ENCODE peak calls at places on chromosome 22, in six cellular contexts. U is MM.1S, E is fibroblast of lung, L is T-helper 17 cell, F is ovary, V is coronary artery. Q is an unnamed sample.

GRCh38 chr22:46848227-46848626 is 85.8 kb downstream of the TBC1D22A start:
- DNase-seq in U (no peak), L (no peak), V (no peak), F (no peak), E (peak), Q (peak)

GRCh38 chr22:17120711-17121234 is 387 bp downstream of the TMEM121B start:
- DNase-seq in U (no peak), E (peak), V (no peak), F (no peak), L (peak), Q (peak)

GRCh38 chr22:28989035-28989464 is 72.6 kb downstream of the C22orf31 start:
- DNase-seq in E (peak), L (no peak), F (no peak), V (no peak), U (no peak), Q (no peak)

GRCh38 chr22:24592144-24592845 is 578 bp downstream of the LRRC75B start:
- DNase-seq in E (no peak), L (no peak), V (peak), U (no peak), F (peak), Q (no peak)

GRCh38 chr22:37103696-37104452 is 5.6 kb downstream of the TMPRSS6 start:
- DNase-seq in L (no peak), F (no peak), U (no peak), E (no peak), V (no peak), Q (no peak)

GRCh38 chr22:35103756-35104155 is 37.8 kb downstream of the ISX start:
- DNase-seq in L (no peak), V (no peak), E (no peak), U (no peak), F (no peak), Q (no peak)

GRCh38 chr22:22210375-22210774 is 34.2 kb upstream of the VPREB1 start:
- DNase-seq in F (no peak), V (no peak), L (no peak), U (peak), E (peak), Q (no peak)

GRCh38 chr22:27754247-27754887 is 47.2 kb downstream of the MN1 start:
- DNase-seq in F (peak), E (peak), V (no peak), U (no peak), L (no peak), Q (no peak)

GRCh38 chr22:40679964-40680818 is 907 bp downstream of the MCHR1 start:
- DNase-seq in E (no peak), F (peak), L (no peak), U (no peak), V (no peak), Q (peak)

GRCh38 chr22:20183823-20184222 is 33.0 kb upstream of the CCDC188 start:
- DNase-seq in V (no peak), E (no peak), L (no peak), F (no peak), U (no peak), Q (no peak)

GRCh38 chr22:23163665-23164064 is 16.6 kb upstream of the BCR start:
- DNase-seq in V (no peak), U (no peak), L (no peak), F (peak), E (no peak), Q (no peak)

GRCh38 chr22:32674925-32675825 is 126.3 kb upstream of the TIMP3 start:
- DNase-seq in L (no peak), E (no peak), F (no peak), U (peak), V (no peak), Q (no peak)

GRCh38 chr22:24068377-24068680 is 57.2 kb downstream of the CABIN1 start:
- DNase-seq in F (no peak), E (no peak), L (no peak), V (no peak), U (no peak), Q (no peak)

GRCh38 chr22:23713696-23714595 is 23.1 kb downstream of the RGL4 start:
- DNase-seq in V (no peak), L (no peak), F (no peak), E (no peak), U (no peak), Q (no peak)

GRCh38 chr22:24875862-24876506 is 70.0 kb downstream of the SGSM1 start:
- DNase-seq in F (no peak), E (peak), L (no peak), V (no peak), U (peak), Q (no peak)

Q was measured in D341Med.